ENCODE peak calls at places on chromosomes 2 and 18, in ten cellular contexts. One of them, this sample, is unnamed.

GRCh38 chr18:13269599-13270011 is 51.0 kb downstream of the LDLRAD4 start:
- DNase-seq in NCI-H460: no peak
- DNase-seq in posterior cingulate gyrus: peak
- DNase-seq in fibroblast of villous mesenchyme: no peak
- DNase-seq in K562: no peak
- DNase-seq in neural crest cell: no peak
- DNase-seq in Ammon's horn: peak
- DNase-seq in nephron progenitor cell: no peak
- DNase-seq in iris pigment epithelial cell: no peak
- DNase-seq in activated CD8-positive, alpha-beta memory T cell treated with anti-CD3 and anti-CD28 coated beads for 48 hours: no peak
- DNase-seq in this sample: no peak

GRCh38 chr18:79245517-79246001 is 150.2 kb upstream of the NFATC1 start:
- DNase-seq in NCI-H460: peak
- DNase-seq in posterior cingulate gyrus: no peak
- DNase-seq in fibroblast of villous mesenchyme: no peak
- DNase-seq in K562: no peak
- DNase-seq in neural crest cell: no peak
- DNase-seq in Ammon's horn: no peak
- DNase-seq in nephron progenitor cell: no peak
- DNase-seq in iris pigment epithelial cell: no peak
- DNase-seq in activated CD8-positive, alpha-beta memory T cell treated with anti-CD3 and anti-CD28 coated beads for 48 hours: no peak
- DNase-seq in this sample: no peak

GRCh38 chr2:7003895-7004294 is 86.7 kb downstream of the RNF144A start:
- DNase-seq in NCI-H460: no peak
- DNase-seq in posterior cingulate gyrus: no peak
- DNase-seq in fibroblast of villous mesenchyme: no peak
- DNase-seq in K562: no peak
- DNase-seq in neural crest cell: no peak
- DNase-seq in Ammon's horn: no peak
- DNase-seq in nephron progenitor cell: no peak
- DNase-seq in iris pigment epithelial cell: no peak
- DNase-seq in activated CD8-positive, alpha-beta memory T cell treated with anti-CD3 and anti-CD28 coated beads for 48 hours: no peak
- DNase-seq in this sample: no peak

GRCh38 chr2:46967990-46968647 is 52.5 kb upstream of the MCFD2 start:
- DNase-seq in NCI-H460: peak
- DNase-seq in posterior cingulate gyrus: peak
- DNase-seq in fibroblast of villous mesenchyme: peak
- DNase-seq in K562: peak
- DNase-seq in neural crest cell: no peak
- DNase-seq in Ammon's horn: peak
- DNase-seq in nephron progenitor cell: no peak
- DNase-seq in iris pigment epithelial cell: peak
- DNase-seq in activated CD8-positive, alpha-beta memory T cell treated with anti-CD3 and anti-CD28 coated beads for 48 hours: no peak
- DNase-seq in this sample: no peak

GRCh38 chr2:120253021-120253882 is 600 bp downstream of the RALB start:
- DNase-seq in NCI-H460: peak
- DNase-seq in posterior cingulate gyrus: peak
- DNase-seq in fibroblast of villous mesenchyme: peak
- DNase-seq in K562: peak
- DNase-seq in neural crest cell: peak
- DNase-seq in Ammon's horn: peak
- DNase-seq in nephron progenitor cell: peak
- DNase-seq in iris pigment epithelial cell: peak
- DNase-seq in activated CD8-positive, alpha-beta memory T cell treated with anti-CD3 and anti-CD28 coated beads for 48 hours: no peak
- DNase-seq in this sample: peak

GRCh38 chr2:80392446-80392845 is 87.9 kb upstream of the LRRTM1 start:
- DNase-seq in NCI-H460: no peak
- DNase-seq in posterior cingulate gyrus: no peak
- DNase-seq in fibroblast of villous mesenchyme: peak
- DNase-seq in K562: no peak
- DNase-seq in neural crest cell: no peak
- DNase-seq in Ammon's horn: no peak
- DNase-seq in nephron progenitor cell: no peak
- DNase-seq in iris pigment epithelial cell: peak
- DNase-seq in activated CD8-positive, alpha-beta memory T cell treated with anti-CD3 and anti-CD28 coated beads for 48 hours: no peak
- DNase-seq in this sample: no peak

GRCh38 chr2:159968282-159968900 is 94.0 kb downstream of the PLA2R1 start:
- DNase-seq in NCI-H460: peak
- DNase-seq in posterior cingulate gyrus: no peak
- DNase-seq in fibroblast of villous mesenchyme: peak
- DNase-seq in K562: no peak
- DNase-seq in neural crest cell: peak
- DNase-seq in Ammon's horn: peak
- DNase-seq in nephron progenitor cell: peak
- DNase-seq in iris pigment epithelial cell: peak
- DNase-seq in activated CD8-positive, alpha-beta memory T cell treated with anti-CD3 and anti-CD28 coated beads for 48 hours: no peak
- DNase-seq in this sample: no peak

GRCh38 chr2:219253753-219254589 is at the start of gene TUBA4A:
- DNase-seq in NCI-H460: peak
- DNase-seq in posterior cingulate gyrus: peak
- DNase-seq in fibroblast of villous mesenchyme: no peak
- DNase-seq in K562: peak
- DNase-seq in neural crest cell: no peak
- DNase-seq in Ammon's horn: peak
- DNase-seq in nephron progenitor cell: peak
- DNase-seq in iris pigment epithelial cell: peak
- DNase-seq in activated CD8-positive, alpha-beta memory T cell treated with anti-CD3 and anti-CD28 coated beads for 48 hours: peak
- DNase-seq in this sample: peak

GRCh38 chr2:5140367-5140766 is 551.8 kb upstream of the SOX11 start:
- DNase-seq in NCI-H460: no peak
- DNase-seq in posterior cingulate gyrus: no peak
- DNase-seq in fibroblast of villous mesenchyme: no peak
- DNase-seq in K562: no peak
- DNase-seq in neural crest cell: no peak
- DNase-seq in Ammon's horn: no peak
- DNase-seq in nephron progenitor cell: no peak
- DNase-seq in iris pigment epithelial cell: peak
- DNase-seq in activated CD8-positive, alpha-beta memory T cell treated with anti-CD3 and anti-CD28 coated beads for 48 hours: no peak
- DNase-seq in this sample: no peak

GRCh38 chr18:45481846-45482245 is 133.4 kb upstream of the SLC14A2 start:
- DNase-seq in NCI-H460: no peak
- DNase-seq in posterior cingulate gyrus: no peak
- DNase-seq in fibroblast of villous mesenchyme: no peak
- DNase-seq in K562: no peak
- DNase-seq in neural crest cell: no peak
- DNase-seq in Ammon's horn: no peak
- DNase-seq in nephron progenitor cell: no peak
- DNase-seq in iris pigment epithelial cell: no peak
- DNase-seq in activated CD8-positive, alpha-beta memory T cell treated with anti-CD3 and anti-CD28 coated beads for 48 hours: no peak
- DNase-seq in this sample: no peak

GRCh38 chr2:27262379-27263286 is at the start of gene SLC30A3:
- DNase-seq in NCI-H460: peak
- DNase-seq in posterior cingulate gyrus: peak
- DNase-seq in fibroblast of villous mesenchyme: peak
- DNase-seq in K562: peak
- DNase-seq in neural crest cell: peak
- DNase-seq in Ammon's horn: peak
- DNase-seq in nephron progenitor cell: peak
- DNase-seq in iris pigment epithelial cell: peak
- DNase-seq in activated CD8-positive, alpha-beta memory T cell treated with anti-CD3 and anti-CD28 coated beads for 48 hours: peak
- DNase-seq in this sample: no peak

GRCh38 chr2:190809139-190809764 is 71.4 kb upstream of the GLS start:
- DNase-seq in NCI-H460: no peak
- DNase-seq in posterior cingulate gyrus: no peak
- DNase-seq in fibroblast of villous mesenchyme: peak
- DNase-seq in K562: no peak
- DNase-seq in neural crest cell: no peak
- DNase-seq in Ammon's horn: no peak
- DNase-seq in nephron progenitor cell: no peak
- DNase-seq in iris pigment epithelial cell: no peak
- DNase-seq in activated CD8-positive, alpha-beta memory T cell treated with anti-CD3 and anti-CD28 coated beads for 48 hours: no peak
- DNase-seq in this sample: no peak

GRCh38 chr2:239268549-239268948 is 132.3 kb downstream of the HDAC4 start:
- DNase-seq in NCI-H460: no peak
- DNase-seq in posterior cingulate gyrus: no peak
- DNase-seq in fibroblast of villous mesenchyme: no peak
- DNase-seq in K562: no peak
- DNase-seq in neural crest cell: no peak
- DNase-seq in Ammon's horn: no peak
- DNase-seq in nephron progenitor cell: no peak
- DNase-seq in iris pigment epithelial cell: no peak
- DNase-seq in activated CD8-positive, alpha-beta memory T cell treated with anti-CD3 and anti-CD28 coated beads for 48 hours: no peak
- DNase-seq in this sample: peak

GRCh38 chr2:203534486-203535077 is 519 bp downstream of the RAPH1 start:
- DNase-seq in NCI-H460: no peak
- DNase-seq in posterior cingulate gyrus: peak
- DNase-seq in fibroblast of villous mesenchyme: peak
- DNase-seq in K562: no peak
- DNase-seq in neural crest cell: no peak
- DNase-seq in Ammon's horn: peak
- DNase-seq in nephron progenitor cell: no peak
- DNase-seq in iris pigment epithelial cell: peak
- DNase-seq in activated CD8-positive, alpha-beta memory T cell treated with anti-CD3 and anti-CD28 coated beads for 48 hours: peak
- DNase-seq in this sample: no peak

GRCh38 chr2:29463181-29463900 is 348.1 kb downstream of the CLIP4 start:
- DNase-seq in NCI-H460: no peak
- DNase-seq in posterior cingulate gyrus: no peak
- DNase-seq in fibroblast of villous mesenchyme: peak
- DNase-seq in K562: no peak
- DNase-seq in neural crest cell: no peak
- DNase-seq in Ammon's horn: no peak
- DNase-seq in nephron progenitor cell: no peak
- DNase-seq in iris pigment epithelial cell: peak
- DNase-seq in activated CD8-positive, alpha-beta memory T cell treated with anti-CD3 and anti-CD28 coated beads for 48 hours: no peak
- DNase-seq in this sample: no peak

GRCh38 chr2:133884739-133885381 is 316.6 kb upstream of the NCKAP5 start:
- DNase-seq in NCI-H460: peak
- DNase-seq in posterior cingulate gyrus: no peak
- DNase-seq in fibroblast of villous mesenchyme: peak
- DNase-seq in K562: no peak
- DNase-seq in neural crest cell: no peak
- DNase-seq in Ammon's horn: no peak
- DNase-seq in nephron progenitor cell: no peak
- DNase-seq in iris pigment epithelial cell: peak
- DNase-seq in activated CD8-positive, alpha-beta memory T cell treated with anti-CD3 and anti-CD28 coated beads for 48 hours: no peak
- DNase-seq in this sample: no peak

GRCh38 chr2:15159751-15160177 is 401.4 kb downstream of the NBAS start:
- DNase-seq in NCI-H460: peak
- DNase-seq in posterior cingulate gyrus: no peak
- DNase-seq in fibroblast of villous mesenchyme: peak
- DNase-seq in K562: peak
- DNase-seq in neural crest cell: peak
- DNase-seq in Ammon's horn: peak
- DNase-seq in nephron progenitor cell: no peak
- DNase-seq in iris pigment epithelial cell: peak
- DNase-seq in activated CD8-positive, alpha-beta memory T cell treated with anti-CD3 and anti-CD28 coated beads for 48 hours: no peak
- DNase-seq in this sample: peak

GRCh38 chr2:20062615-20063545 is 11.5 kb upstream of the LAPTM4A start:
- DNase-seq in NCI-H460: no peak
- DNase-seq in posterior cingulate gyrus: no peak
- DNase-seq in fibroblast of villous mesenchyme: peak
- DNase-seq in K562: no peak
- DNase-seq in neural crest cell: no peak
- DNase-seq in Ammon's horn: no peak
- DNase-seq in nephron progenitor cell: no peak
- DNase-seq in iris pigment epithelial cell: peak
- DNase-seq in activated CD8-positive, alpha-beta memory T cell treated with anti-CD3 and anti-CD28 coated beads for 48 hours: no peak
- DNase-seq in this sample: no peak

GRCh38 chr2:102768253-102768652 is 6.4 kb downstream of the TMEM182 start:
- DNase-seq in NCI-H460: no peak
- DNase-seq in posterior cingulate gyrus: no peak
- DNase-seq in fibroblast of villous mesenchyme: no peak
- DNase-seq in K562: no peak
- DNase-seq in neural crest cell: no peak
- DNase-seq in Ammon's horn: no peak
- DNase-seq in nephron progenitor cell: no peak
- DNase-seq in iris pigment epithelial cell: no peak
- DNase-seq in activated CD8-positive, alpha-beta memory T cell treated with anti-CD3 and anti-CD28 coated beads for 48 hours: no peak
- DNase-seq in this sample: no peak

GRCh38 chr2:42859801-42860200 is 67.4 kb upstream of the HAAO start:
- DNase-seq in NCI-H460: no peak
- DNase-seq in posterior cingulate gyrus: no peak
- DNase-seq in fibroblast of villous mesenchyme: no peak
- DNase-seq in K562: no peak
- DNase-seq in neural crest cell: no peak
- DNase-seq in Ammon's horn: no peak
- DNase-seq in nephron progenitor cell: no peak
- DNase-seq in iris pigment epithelial cell: peak
- DNase-seq in activated CD8-positive, alpha-beta memory T cell treated with anti-CD3 and anti-CD28 coated beads for 48 hours: no peak
- DNase-seq in this sample: peak

GRCh38 chr2:199011908-199012307 is 445.8 kb downstream of the SATB2 start:
- DNase-seq in NCI-H460: no peak
- DNase-seq in posterior cingulate gyrus: peak
- DNase-seq in fibroblast of villous mesenchyme: no peak
- DNase-seq in K562: no peak
- DNase-seq in neural crest cell: no peak
- DNase-seq in Ammon's horn: no peak
- DNase-seq in nephron progenitor cell: no peak
- DNase-seq in iris pigment epithelial cell: no peak
- DNase-seq in activated CD8-positive, alpha-beta memory T cell treated with anti-CD3 and anti-CD28 coated beads for 48 hours: no peak
- DNase-seq in this sample: no peak

GRCh38 chr2:169141713-169142352 is 72.5 kb downstream of the DHRS9 start:
- DNase-seq in NCI-H460: peak
- DNase-seq in posterior cingulate gyrus: no peak
- DNase-seq in fibroblast of villous mesenchyme: peak
- DNase-seq in K562: peak
- DNase-seq in neural crest cell: peak
- DNase-seq in Ammon's horn: peak
- DNase-seq in nephron progenitor cell: peak
- DNase-seq in iris pigment epithelial cell: peak
- DNase-seq in activated CD8-positive, alpha-beta memory T cell treated with anti-CD3 and anti-CD28 coated beads for 48 hours: peak
- DNase-seq in this sample: no peak

GRCh38 chr2:172282944-172283343 is 144.4 kb upstream of the ITGA6 start:
- DNase-seq in NCI-H460: peak
- DNase-seq in posterior cingulate gyrus: no peak
- DNase-seq in fibroblast of villous mesenchyme: peak
- DNase-seq in K562: no peak
- DNase-seq in neural crest cell: no peak
- DNase-seq in Ammon's horn: no peak
- DNase-seq in nephron progenitor cell: no peak
- DNase-seq in iris pigment epithelial cell: peak
- DNase-seq in activated CD8-positive, alpha-beta memory T cell treated with anti-CD3 and anti-CD28 coated beads for 48 hours: no peak
- DNase-seq in this sample: no peak

GRCh38 chr2:47288864-47289263 is 114.1 kb upstream of the MSH2 start:
- DNase-seq in NCI-H460: no peak
- DNase-seq in posterior cingulate gyrus: no peak
- DNase-seq in fibroblast of villous mesenchyme: peak
- DNase-seq in K562: no peak
- DNase-seq in neural crest cell: no peak
- DNase-seq in Ammon's horn: no peak
- DNase-seq in nephron progenitor cell: no peak
- DNase-seq in iris pigment epithelial cell: peak
- DNase-seq in activated CD8-positive, alpha-beta memory T cell treated with anti-CD3 and anti-CD28 coated beads for 48 hours: no peak
- DNase-seq in this sample: no peak

GRCh38 chr18:7370812-7371211 is 139.9 kb downstream of the LRRC30 start:
- DNase-seq in NCI-H460: no peak
- DNase-seq in posterior cingulate gyrus: no peak
- DNase-seq in fibroblast of villous mesenchyme: no peak
- DNase-seq in K562: no peak
- DNase-seq in neural crest cell: no peak
- DNase-seq in Ammon's horn: peak
- DNase-seq in nephron progenitor cell: no peak
- DNase-seq in iris pigment epithelial cell: no peak
- DNase-seq in activated CD8-positive, alpha-beta memory T cell treated with anti-CD3 and anti-CD28 coated beads for 48 hours: no peak
- DNase-seq in this sample: peak

GRCh38 chr18:44638141-44638540 is 42.5 kb upstream of the SETBP1 start:
- DNase-seq in NCI-H460: no peak
- DNase-seq in posterior cingulate gyrus: no peak
- DNase-seq in fibroblast of villous mesenchyme: no peak
- DNase-seq in K562: no peak
- DNase-seq in neural crest cell: no peak
- DNase-seq in Ammon's horn: no peak
- DNase-seq in nephron progenitor cell: no peak
- DNase-seq in iris pigment epithelial cell: no peak
- DNase-seq in activated CD8-positive, alpha-beta memory T cell treated with anti-CD3 and anti-CD28 coated beads for 48 hours: no peak
- DNase-seq in this sample: no peak